ENCODE peak calls at places on chromosomes 16 and 17, in seven cellular contexts. F, G, D, T, N, C and Z are unnamed samples.

GRCh38 chr16:82156761-82157654 is 13.0 kb downstream of the MPHOSPH6 start:
- DNase-seq in F (no peak), G (no peak), D (no peak), T (no peak), N (peak), C (no peak), Z (no peak)

GRCh38 chr17:50542795-50543774 is 3.9 kb upstream of the SPATA20 start:
- DNase-seq in F (no peak), G (no peak), D (no peak), T (peak), N (no peak), C (no peak), Z (no peak)

GRCh38 chr17:72725432-72726068 is 366.9 kb downstream of the SLC39A11 start:
- DNase-seq in F (peak), G (no peak), D (peak), T (peak), N (peak), C (peak), Z (no peak)

GRCh38 chr17:34451313-34451712 is 88.3 kb upstream of the CCL1 start:
- DNase-seq in F (no peak), G (no peak), D (no peak), T (no peak), N (peak), C (no peak), Z (no peak)

GRCh38 chr17:78179372-78179771 is 7.5 kb downstream of the TK1 start:
- DNase-seq in F (no peak), G (peak), D (no peak), T (peak), N (peak), C (no peak), Z (peak)

GRCh38 chr17:15513859-15514446 is 46.5 kb upstream of the CDRT4 start:
- DNase-seq in F (no peak), G (no peak), D (no peak), T (no peak), N (peak), C (no peak), Z (no peak)

GRCh38 chr17:82348866-82349265 is 10.2 kb upstream of the TEX19 start:
- DNase-seq in F (no peak), G (no peak), D (no peak), T (no peak), N (peak), C (no peak), Z (no peak)

GRCh38 chr17:2705263-2705662 is 6.3 kb downstream of the CLUH start:
- DNase-seq in F (no peak), G (no peak), D (no peak), T (no peak), N (no peak), C (peak), Z (no peak)

GRCh38 chr17:29143894-29144293 is 36.3 kb downstream of the MYO18A start:
- DNase-seq in F (no peak), G (no peak), D (no peak), T (no peak), N (no peak), C (no peak), Z (no peak)

GRCh38 chr17:48995871-48996695 is 1.1 kb upstream of the IGF2BP1 start:
- DNase-seq in F (no peak), G (no peak), D (no peak), T (no peak), N (no peak), C (peak), Z (no peak)

GRCh38 chr17:75565066-75565465 is 22.5 kb upstream of the MYO15B start:
- DNase-seq in F (no peak), G (no peak), D (no peak), T (peak), N (peak), C (no peak), Z (no peak)

GRCh38 chr16:30656974-30657865 is 1.0 kb upstream of the FBRS start:
- DNase-seq in F (no peak), G (no peak), D (no peak), T (no peak), N (no peak), C (no peak), Z (no peak)

GRCh38 chr17:39676198-39676819 is 8.1 kb downstream of the PNMT start:
- DNase-seq in F (peak), G (no peak), D (peak), T (peak), N (peak), C (no peak), Z (peak)

GRCh38 chr16:48492131-48492530 is 106.9 kb upstream of the SIAH1 start:
- DNase-seq in F (no peak), G (peak), D (no peak), T (no peak), N (peak), C (no peak), Z (no peak)

GRCh38 chr16:49557070-49557446 is 183.5 kb downstream of the C16orf78 start:
- DNase-seq in F (no peak), G (no peak), D (no peak), T (no peak), N (no peak), C (no peak), Z (no peak)

GRCh38 chr17:6568186-6568758 is 11.9 kb upstream of the PITPNM3 start:
- DNase-seq in F (peak), G (no peak), D (no peak), T (no peak), N (no peak), C (no peak), Z (no peak)

GRCh38 chr17:34616148-34616547 is 36.8 kb downstream of the TMEM132E start:
- DNase-seq in F (no peak), G (no peak), D (no peak), T (no peak), N (no peak), C (no peak), Z (no peak)

GRCh38 chr17:4314179-4314578 is 50.4 kb upstream of the ANKFY1 start:
- DNase-seq in F (no peak), G (no peak), D (no peak), T (no peak), N (no peak), C (no peak), Z (no peak)

GRCh38 chr17:13001991-13002615 is 15.7 kb downstream of the ELAC2 start:
- DNase-seq in F (no peak), G (no peak), D (no peak), T (no peak), N (peak), C (no peak), Z (no peak)

GRCh38 chr16:26363581-26363980 is 671.8 kb downstream of the HS3ST4 start:
- DNase-seq in F (no peak), G (no peak), D (no peak), T (no peak), N (no peak), C (no peak), Z (no peak)

GRCh38 chr17:80970044-80970761 is 21.4 kb upstream of the CHMP6 start:
- DNase-seq in F (peak), G (peak), D (no peak), T (peak), N (peak), C (no peak), Z (no peak)

GRCh38 chr16:3581392-3581791 is 4.2 kb upstream of the NLRC3 start:
- DNase-seq in F (no peak), G (no peak), D (no peak), T (no peak), N (no peak), C (no peak), Z (no peak)

GRCh38 chr17:78329263-78330059 is 30.4 kb downstream of the SOCS3 start:
- DNase-seq in F (no peak), G (no peak), D (no peak), T (peak), N (peak), C (no peak), Z (no peak)

GRCh38 chr16:51813609-51814008 is 662.5 kb upstream of the SALL1 start:
- DNase-seq in F (no peak), G (no peak), D (no peak), T (no peak), N (no peak), C (no peak), Z (no peak)

GRCh38 chr16:51814617-51815016 is 663.5 kb upstream of the SALL1 start:
- DNase-seq in F (no peak), G (no peak), D (no peak), T (no peak), N (no peak), C (no peak), Z (no peak)

GRCh38 chr16:51815527-51815926 is 664.5 kb upstream of the SALL1 start:
- DNase-seq in F (no peak), G (no peak), D (no peak), T (no peak), N (no peak), C (no peak), Z (no peak)

GRCh38 chr16:51816929-51817328 is 665.9 kb upstream of the SALL1 start:
- DNase-seq in F (no peak), G (no peak), D (no peak), T (no peak), N (peak), C (no peak), Z (no peak)

GRCh38 chr16:51812945-51813344 is 661.9 kb upstream of the SALL1 start:
- DNase-seq in F (no peak), G (no peak), D (no peak), T (no peak), N (no peak), C (no peak), Z (no peak)
- H3K27ac ChIP-seq in F (no peak), G (no peak), D (no peak), T (no peak), N (no peak), C (no peak), Z (no peak)

DNA sequence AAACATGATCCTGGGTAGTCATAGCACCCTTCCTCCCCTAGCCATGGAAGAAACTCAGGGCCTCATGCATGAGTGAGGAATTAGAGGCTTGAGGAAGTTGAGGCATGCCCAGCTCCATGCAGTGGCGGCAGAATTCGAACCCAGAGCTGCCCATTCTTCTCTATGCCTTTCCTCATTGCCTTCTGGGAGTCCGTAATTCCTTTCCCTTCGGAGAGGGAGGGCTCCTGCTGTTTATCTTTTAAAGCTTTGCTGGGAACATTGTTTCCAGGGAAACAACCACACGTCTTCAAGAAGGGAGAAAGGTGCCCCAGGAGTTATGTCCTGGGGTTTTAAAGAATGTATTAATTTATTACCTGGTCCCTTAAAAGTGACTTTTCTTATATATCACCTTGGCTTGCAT is 8.5 kb downstream of the CRISPLD2 start:
- DNase-seq in F (no peak), G (peak), D (no peak), T (no peak), N (no peak), C (no peak), Z (no peak)
- H3K27ac ChIP-seq in F (no peak), G (peak), D (no peak), T (no peak), N (no peak), C (no peak), Z (no peak)

GRCh38 chr17:42288078-42288984 is at the start of gene STAT5A:
- DNase-seq in F (peak), G (peak), D (peak), T (peak), N (peak), C (peak), Z (peak)

GRCh38 chr17:42289863-42290165 is 1.5 kb downstream of the STAT5A start:
- DNase-seq in F (no peak), G (peak), D (no peak), T (no peak), N (no peak), C (no peak), Z (no peak)

GRCh38 chr17:42287305-42288077 is 807 bp upstream of the STAT5A start:
- DNase-seq in F (peak), G (peak), D (peak), T (no peak), N (peak), C (peak), Z (no peak)

GRCh38 chr17:42290577-42290976 is 2.3 kb downstream of the STAT5A start:
- DNase-seq in F (no peak), G (no peak), D (no peak), T (no peak), N (no peak), C (no peak), Z (no peak)

GRCh38 chr17:42288985-42289862 is 926 bp downstream of the STAT5A start:
- DNase-seq in F (peak), G (peak), D (no peak), T (no peak), N (no peak), C (no peak), Z (no peak)
- H3K27ac ChIP-seq in F (peak), G (peak), D (peak), T (no peak), N (no peak), C (no peak), Z (peak)

GRCh38 chr16:1712791-1713261 is 6.8 kb downstream of the MAPK8IP3 start:
- DNase-seq in F (no peak), G (no peak), D (no peak), T (no peak), N (no peak), C (peak), Z (no peak)
- H3K27ac ChIP-seq in F (no peak), G (no peak), D (no peak), T (no peak), N (peak), C (no peak), Z (no peak)

GRCh38 chr17:31559647-31560501 is 168.4 kb downstream of the RAB11FIP4 start:
- DNase-seq in F (no peak), G (no peak), D (peak), T (peak), N (no peak), C (peak), Z (no peak)
- H3K27ac ChIP-seq in F (no peak), G (peak), D (peak), T (peak), N (no peak), C (peak), Z (peak)

DNA sequence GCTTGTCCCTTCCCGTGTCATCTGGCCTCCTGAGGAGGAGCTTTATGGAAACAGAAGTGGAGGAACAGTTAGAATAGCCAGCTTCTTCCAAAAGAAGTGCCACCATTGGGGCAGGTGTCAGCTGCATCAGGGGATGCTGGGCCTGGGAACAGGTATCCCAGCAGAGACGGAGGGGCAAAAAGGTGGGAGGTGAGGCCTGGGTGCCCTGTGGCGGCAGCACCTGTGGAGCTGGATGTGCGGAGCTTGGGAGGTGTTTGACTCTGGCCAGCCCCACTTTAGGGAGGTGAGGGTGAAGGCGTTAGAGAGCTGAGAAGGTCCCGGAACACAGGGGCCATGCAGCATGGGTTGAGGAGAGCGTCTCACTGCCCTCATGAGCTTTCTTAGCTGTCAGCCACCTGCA is 5.2 kb downstream of the SMCR8 start:
- DNase-seq in F (no peak), G (no peak), D (no peak), T (no peak), N (no peak), C (no peak), Z (no peak)
- H3K27ac ChIP-seq in F (no peak), G (no peak), D (no peak), T (no peak), N (no peak), C (no peak), Z (no peak)

DNA sequence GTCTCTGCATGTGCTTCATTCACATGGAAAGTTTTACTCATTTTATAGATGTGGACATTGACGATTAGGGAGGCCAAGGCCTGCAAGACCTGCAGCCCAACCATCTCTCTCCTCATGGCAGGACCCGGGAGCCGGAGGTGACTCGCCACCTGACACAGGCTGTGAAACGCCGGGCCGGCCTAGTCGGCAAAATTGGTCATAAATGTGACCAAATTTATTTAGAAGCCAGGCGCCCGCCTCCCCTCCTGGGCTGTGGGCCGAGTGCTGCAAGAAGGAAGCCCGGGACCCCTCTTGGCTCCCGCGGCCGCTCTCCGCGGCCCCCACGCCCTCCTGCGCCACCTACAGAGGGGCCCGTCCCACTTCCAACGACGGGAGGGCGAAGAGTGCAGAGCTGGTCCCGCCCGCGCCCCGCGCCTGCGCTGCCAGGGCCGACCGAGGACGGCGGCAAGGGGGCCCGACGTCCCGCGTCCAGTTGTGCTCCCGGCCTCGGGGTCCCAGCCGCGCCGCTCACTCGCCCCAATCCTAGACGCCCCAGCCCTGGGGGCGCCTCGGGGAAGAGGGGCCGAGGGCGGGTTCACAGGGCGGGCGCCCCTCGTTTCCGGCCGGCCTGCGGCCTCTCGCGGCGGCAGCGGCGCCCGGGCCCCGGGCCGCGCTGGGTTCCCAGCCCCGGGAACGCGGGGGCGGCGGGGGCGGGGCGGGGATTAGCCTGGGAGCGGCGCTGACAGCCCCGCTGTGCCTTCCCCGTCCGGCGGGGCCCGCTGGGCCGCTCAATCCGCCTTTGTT is 47.5 kb downstream of the WNT3 start:
- DNase-seq in F (no peak), G (no peak), D (peak), T (peak), N (peak), C (peak), Z (no peak)
- H3K27ac ChIP-seq in F (peak), G (peak), D (peak), T (peak), N (peak), C (no peak), Z (no peak)